ENCODE peak calls at places on chromosomes 12 and 14, in six cellular contexts. C is fibroblast of lung; X is effector memory CD4-positive, alpha-beta T cell; E is astrocyte; H is stomach; F is left ventricle myocardium inferior. L is an unnamed sample. For H3K4me1, the result is how much of the 10 kb centered on the place peaks cover.

GRCh38 chr14:64880382-64881121 is 845 bp upstream of the SPTB start:
- DNase-seq in C (peak), X (peak), E (no peak), H (peak), F (peak), L (peak)

GRCh38 chr14:61750708-61751474 is 11.3 kb upstream of the SNAPC1 start:
- DNase-seq in C (peak), X (peak), E (peak), H (peak), F (peak), L (peak)

GRCh38 chr14:63212209-63212608 is 8.0 kb downstream of the RHOJ start:
- DNase-seq in C (no peak), X (no peak), E (no peak), H (no peak), F (no peak), L (no peak)

GRCh38 chr12:132218915-132219314 is 74.7 kb downstream of the NOC4L start:
- DNase-seq in C (no peak), X (peak), E (no peak), H (no peak), F (no peak), L (peak)

GRCh38 chr12:52949413-52950331 is 754 bp downstream of the KRT18 start:
- DNase-seq in C (peak), X (no peak), E (peak), H (peak), F (no peak), L (no peak)

GRCh38 chr12:33562401-33562800 is 122.8 kb upstream of the SYT10 start:
- DNase-seq in C (no peak), X (no peak), E (no peak), H (no peak), F (no peak), L (no peak)

GRCh38 chr12:122834921-122835692 is at the start of gene HIP1R:
- DNase-seq in C (no peak), X (peak), E (no peak), H (peak), F (no peak), L (peak)

GRCh38 chr12:77152623-77153193 is 87.3 kb upstream of the E2F7 start:
- DNase-seq in C (peak), X (no peak), E (peak), H (no peak), F (no peak), L (no peak)

GRCh38 chr12:104694161-104694560 is 237.4 kb downstream of the CHST11 start:
- DNase-seq in C (peak), X (no peak), E (peak), H (no peak), F (no peak), L (no peak)

GRCh38 chr14:38143651-38144505 is 63.8 kb upstream of the SSTR1 start:
- DNase-seq in C (peak), X (no peak), E (peak), H (no peak), F (no peak), L (no peak)

GRCh38 chr14:31320216-31320615 is 100.1 kb downstream of the HEATR5A start:
- DNase-seq in C (no peak), X (no peak), E (no peak), H (no peak), F (peak), L (no peak)

GRCh38 chr12:53102883-53103807 is at the start of gene SOAT2:
- DNase-seq in C (no peak), X (no peak), E (no peak), H (no peak), F (no peak), L (no peak)

GRCh38 chr12:22100952-22101748 is 55.1 kb downstream of the CMAS start:
- DNase-seq in C (peak), X (peak), E (peak), H (peak), F (no peak), L (peak)

GRCh38 chr14:91098591-91098990 is 15.3 kb upstream of the DGLUCY start:
- DNase-seq in C (peak), X (no peak), E (peak), H (no peak), F (no peak), L (no peak)

GRCh38 chr14:53663709-53664108 is 292.9 kb downstream of the BMP4 start:
- DNase-seq in C (peak), X (no peak), E (no peak), H (no peak), F (peak), L (no peak)

GRCh38 chr14:35576260-35576659 is 42.3 kb downstream of the INSM2 start:
- DNase-seq in C (peak), X (no peak), E (no peak), H (no peak), F (no peak), L (no peak)

GRCh38 chr12:33529810-33530209 is 90.2 kb upstream of the SYT10 start:
- DNase-seq in C (no peak), X (no peak), E (no peak), H (no peak), F (no peak), L (no peak)

GRCh38 chr14:59305836-59306555 is 117.5 kb downstream of the DAAM1 start:
- DNase-seq in C (peak), X (no peak), E (peak), H (no peak), F (no peak), L (no peak)

DNA sequence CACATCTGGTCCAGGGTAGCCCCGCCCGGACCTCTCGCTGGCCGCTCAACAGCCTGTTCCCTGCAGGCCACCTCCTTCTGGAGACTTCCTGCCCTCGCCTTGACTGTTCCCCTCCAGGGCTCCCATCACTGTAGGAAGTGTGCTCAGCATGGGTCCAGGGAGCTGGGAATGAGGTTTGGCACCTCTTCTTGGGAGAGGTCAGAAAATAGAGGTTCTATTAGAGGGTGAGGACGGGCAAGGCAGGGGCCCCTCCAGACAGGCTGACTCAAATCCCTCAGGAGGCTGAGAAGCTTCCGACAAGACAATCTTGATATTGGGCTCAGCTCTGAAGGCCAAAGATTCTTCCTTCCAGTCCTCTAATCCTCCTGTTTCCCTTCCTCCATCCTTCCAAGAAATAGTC is 30.7 kb downstream of the CMKLR1 start:
- DNase-seq in C (peak), X (no peak), E (peak), H (no peak), F (no peak), L (no peak)
- H3K27ac ChIP-seq in C (no peak), X (no peak), E (no peak), H (peak), F (peak), L (no peak)

GRCh38 chr12:92505373-92506340 is 197.1 kb upstream of the PLEKHG7 start:
- DNase-seq in C (peak), X (peak), E (peak), H (peak), F (peak), L (peak)

GRCh38 chr12:92502417-92503028 is 200.3 kb upstream of the PLEKHG7 start:
- DNase-seq in C (no peak), X (no peak), E (no peak), H (no peak), F (no peak), L (no peak)

GRCh38 chr12:92506460-92506859 is 196.3 kb upstream of the PLEKHG7 start:
- DNase-seq in C (no peak), X (no peak), E (no peak), H (no peak), F (no peak), L (no peak)

GRCh38 chr12:92503977-92504966 is 198.5 kb upstream of the PLEKHG7 start:
- DNase-seq in C (no peak), X (no peak), E (no peak), H (peak), F (peak), L (no peak)

DNA sequence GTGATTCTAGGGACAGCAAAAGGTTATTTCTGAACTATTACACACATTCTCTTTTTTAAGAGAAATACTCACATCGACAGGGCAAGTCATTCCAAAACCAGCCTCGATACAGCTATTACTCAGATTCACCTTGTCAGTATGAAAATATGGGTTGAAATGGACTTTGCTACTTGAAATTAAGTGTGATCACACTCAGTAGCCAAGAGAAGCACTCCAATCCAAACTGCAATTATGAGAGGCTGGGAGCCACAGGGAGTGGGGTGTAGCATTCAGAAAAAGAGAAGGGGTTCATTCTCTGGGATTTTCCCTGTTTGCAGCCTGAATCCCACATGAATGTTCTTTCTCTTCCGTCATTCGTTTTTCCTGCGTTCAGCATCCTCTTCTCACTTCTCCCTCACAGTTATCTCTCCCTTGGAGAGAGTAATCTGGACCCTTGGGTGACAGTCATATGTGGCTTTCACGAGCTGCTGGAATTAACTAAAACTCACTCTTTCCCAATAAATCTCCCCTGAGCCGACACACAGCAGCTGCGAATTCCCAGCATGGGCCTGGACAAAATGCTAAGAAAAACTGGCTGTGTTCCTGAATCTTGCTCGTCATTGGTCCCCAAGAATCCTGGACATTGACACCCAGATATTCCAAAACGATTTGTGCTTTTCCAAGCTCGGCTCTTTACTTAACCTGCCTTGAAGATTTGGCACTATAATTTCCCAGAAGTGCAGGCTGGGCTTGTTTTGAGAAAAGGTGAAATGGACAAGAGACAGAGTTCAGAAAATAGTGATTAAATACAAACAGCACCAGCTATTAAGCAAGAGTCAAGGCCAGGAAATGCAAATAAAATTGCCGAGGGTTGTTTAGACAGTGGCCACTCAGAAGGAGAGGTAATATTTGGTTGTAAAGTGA is 199.5 kb upstream of the PLEKHG7 start:
- DNase-seq in C (no peak), X (no peak), E (no peak), H (no peak), F (no peak), L (no peak)
- H3K4me1 ChIP-seq in C (under half), X (under half), E (under half), H (under half), F (under half), L (under half)

DNA sequence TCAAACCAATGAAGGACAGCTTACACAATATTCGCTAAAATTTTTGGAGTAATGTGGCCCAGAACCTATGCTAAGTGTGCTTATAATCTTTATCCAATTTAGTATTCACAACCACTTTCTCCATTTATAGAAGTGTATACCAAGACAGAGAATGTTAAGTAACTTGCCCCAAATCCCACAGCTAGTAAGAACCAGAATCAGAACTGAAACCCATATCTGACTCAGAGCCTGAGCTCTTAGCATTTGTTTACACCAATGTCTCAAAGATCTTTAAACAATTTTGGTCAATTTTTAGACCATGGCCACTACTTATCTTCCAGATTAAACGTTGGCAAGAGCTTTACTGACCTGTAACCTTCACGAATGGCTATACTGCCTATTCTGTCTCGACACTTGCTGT is 53.0 kb downstream of the PAPLN start:
- DNase-seq in C (no peak), X (no peak), E (no peak), H (no peak), F (no peak), L (no peak)
- H3K27ac ChIP-seq in C (no peak), X (no peak), E (no peak), H (peak), F (no peak), L (no peak)

DNA sequence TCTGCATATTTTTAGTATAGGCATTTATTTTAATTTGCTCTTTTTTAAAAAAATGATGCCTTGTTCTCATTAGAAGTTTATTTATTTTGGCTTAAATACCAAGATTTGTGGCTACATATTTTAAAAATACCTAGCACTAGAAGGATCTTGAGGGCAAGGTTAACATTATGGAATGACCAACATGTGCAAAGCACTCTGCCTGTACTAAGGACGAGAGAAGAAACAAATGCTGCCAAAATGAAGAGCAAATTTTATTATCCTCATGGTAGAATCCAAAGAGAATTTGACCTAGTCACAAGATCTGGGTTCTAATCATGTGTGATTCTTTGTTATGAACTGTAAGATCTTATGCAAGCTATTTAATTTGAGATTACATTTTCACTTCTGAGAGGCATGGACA is 2.8 kb downstream of the CAND1 start:
- DNase-seq in C (peak), X (no peak), E (peak), H (no peak), F (no peak), L (no peak)
- H3K4me1 ChIP-seq in C (under half), X (under half), E (under half), H (under half), F (half or more), L (half or more)

GRCh38 chr12:120490284-120490683 is 5.6 kb upstream of the DYNLL1 start:
- DNase-seq in C (no peak), X (no peak), E (no peak), H (no peak), F (no peak), L (no peak)

GRCh38 chr12:120489018-120489417 is 6.9 kb upstream of the DYNLL1 start:
- DNase-seq in C (no peak), X (no peak), E (no peak), H (no peak), F (no peak), L (no peak)

GRCh38 chr12:120488057-120488660 is 7.8 kb upstream of the DYNLL1 start:
- DNase-seq in C (no peak), X (no peak), E (no peak), H (no peak), F (no peak), L (no peak)

GRCh38 chr12:120483621-120484020 is 12.3 kb upstream of the DYNLL1 start:
- DNase-seq in C (no peak), X (no peak), E (no peak), H (no peak), F (no peak), L (no peak)

GRCh38 chr12:120485914-120486881 is 9.7 kb upstream of the DYNLL1 start:
- DNase-seq in C (no peak), X (no peak), E (no peak), H (no peak), F (no peak), L (no peak)
- H3K27ac ChIP-seq in C (no peak), X (no peak), E (no peak), H (no peak), F (no peak), L (no peak)

GRCh38 chr14:55071051-55071450 is 19.6 kb downstream of the MAPK1IP1L start:
- DNase-seq in C (peak), X (no peak), E (peak), H (no peak), F (no peak), L (no peak)
- H3K4me1 ChIP-seq in C (under half), X (under half), E (under half), H (under half), F (half or more), L (under half)

DNA sequence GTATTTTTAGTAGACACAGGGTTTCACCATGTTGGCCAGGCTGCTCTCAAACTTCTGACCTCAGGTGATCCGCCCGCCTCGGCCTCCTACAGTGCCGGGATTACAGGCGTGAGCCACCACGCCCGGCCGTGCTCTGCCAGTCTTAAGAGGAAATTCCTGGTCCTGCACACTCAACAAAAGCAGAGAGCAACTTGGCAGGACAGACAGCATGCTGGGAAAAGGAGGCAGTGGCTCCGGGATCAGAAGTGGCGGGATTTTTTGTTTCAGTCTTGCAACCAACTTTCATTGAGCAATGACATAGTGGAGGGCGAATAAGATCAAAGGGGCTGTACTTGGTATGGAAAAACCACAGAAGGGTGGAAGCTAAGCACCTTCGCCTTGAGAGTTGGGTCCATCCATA is 2.1 kb downstream of the CKAP4 start:
- DNase-seq in C (peak), X (no peak), E (peak), H (peak), F (no peak), L (no peak)
- H3K27ac ChIP-seq in C (peak), X (no peak), E (peak), H (peak), F (peak), L (no peak)

GRCh38 chr12:120239776-120240494 is 25.6 kb downstream of the PXN start:
- DNase-seq in C (no peak), X (no peak), E (no peak), H (no peak), F (no peak), L (no peak)

GRCh38 chr12:120238839-120239445 is 26.6 kb downstream of the PXN start:
- DNase-seq in C (no peak), X (no peak), E (no peak), H (no peak), F (no peak), L (no peak)

GRCh38 chr12:120236124-120236398 is 29.5 kb downstream of the PXN start:
- DNase-seq in C (no peak), X (no peak), E (no peak), H (no peak), F (no peak), L (no peak)

GRCh38 chr12:120240495-120240833 is 25.1 kb downstream of the PXN start:
- DNase-seq in C (no peak), X (no peak), E (no peak), H (no peak), F (no peak), L (no peak)

GRCh38 chr12:120238224-120238616 is 27.3 kb downstream of the PXN start:
- DNase-seq in C (no peak), X (no peak), E (no peak), H (no peak), F (no peak), L (no peak)
- H3K4me1 ChIP-seq in C (half or more), X (half or more), E (half or more), H (half or more), F (half or more), L (half or more)

DNA sequence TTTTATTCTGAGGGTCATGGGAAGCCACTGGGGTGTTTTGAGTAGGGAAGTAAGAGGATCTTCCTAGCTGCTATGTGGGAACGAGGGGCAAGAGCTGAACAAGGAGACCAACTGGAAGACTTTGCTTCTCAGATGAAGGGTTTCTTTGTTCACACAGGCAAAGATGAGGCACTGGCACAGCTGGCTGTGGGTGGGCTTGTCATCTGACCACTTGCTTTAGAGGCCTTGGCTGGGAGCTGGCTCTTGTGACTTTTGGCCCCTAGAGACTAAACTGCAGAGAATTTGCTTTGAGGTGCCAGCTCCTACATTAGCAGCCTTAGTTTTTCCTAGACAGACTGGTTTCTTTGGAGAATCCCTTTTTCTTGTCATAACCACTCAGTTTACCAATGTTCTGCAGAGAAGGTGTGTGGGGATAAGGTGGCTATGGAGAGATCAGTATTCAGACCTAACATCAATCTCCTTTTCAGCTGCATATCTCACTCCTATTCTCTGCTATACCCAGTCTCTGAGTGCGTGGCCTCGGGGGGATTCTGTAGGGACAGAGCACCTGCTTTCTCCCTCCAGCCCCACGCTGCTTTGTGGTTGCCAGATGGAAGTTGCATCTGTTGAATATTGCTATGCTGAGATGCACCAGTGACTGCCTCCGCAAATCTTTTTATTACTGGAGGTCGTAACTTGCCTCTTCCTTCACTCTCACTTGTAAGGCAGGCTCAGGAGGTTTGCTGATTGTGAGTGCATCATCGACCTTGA is 12.7 kb downstream of the PPP2R5C start:
- DNase-seq in C (no peak), X (no peak), E (no peak), H (no peak), F (no peak), L (no peak)
- H3K27ac ChIP-seq in C (no peak), X (no peak), E (no peak), H (no peak), F (peak), L (no peak)

GRCh38 chr14:99578541-99579044 is 25.4 kb downstream of the CCDC85C start:
- DNase-seq in C (no peak), X (no peak), E (no peak), H (no peak), F (peak), L (no peak)
- H3K4me1 ChIP-seq in C (under half), X (under half), E (half or more), H (half or more), F (half or more), L (under half)